ENCODE peak calls at places on chromosome 22, in ten cellular contexts. G is heart right ventricle, S is cardiac muscle cell, B is tibial nerve, F is small intestine, A is PC-9, P is A549, Y is SK-N-SH, J is neuronal stem cell, D is endothelial cell of umbilical vein. L is an unnamed sample. For H3K4me1, the result is how much of the 10 kb centered on the place peaks cover.

GRCh38 chr22:45429424-45429823 is 15.9 kb downstream of the RIBC2 start:
- DNase-seq in F (no peak), J (no peak), P (no peak), A (no peak), Y (no peak), G (no peak), D (no peak), S (no peak), B (no peak), L (no peak)

GRCh38 chr22:39654959-39655579 is 84.5 kb downstream of the CACNA1I start:
- DNase-seq in A (no peak), P (peak), B (no peak), S (no peak), Y (peak), G (no peak), J (no peak), F (no peak), D (no peak), L (no peak)

GRCh38 chr22:43980579-43980978 is 25.3 kb downstream of the SAMM50 start:
- DNase-seq in G (no peak), P (no peak), S (no peak), A (peak), D (no peak), J (no peak), B (no peak), F (no peak), Y (no peak), L (no peak)

GRCh38 chr22:41799486-41800347 is 762 bp upstream of the CCDC134 start:
- DNase-seq in S (peak), F (peak), P (no peak), B (peak), G (peak), A (no peak), D (no peak), J (peak), Y (peak), L (no peak)

GRCh38 chr22:35752172-35752832 is 34.6 kb downstream of the APOL5 start:
- DNase-seq in S (no peak), Y (no peak), D (peak), J (peak), A (no peak), B (no peak), P (no peak), G (no peak), F (no peak), L (no peak)

GRCh38 chr22:27105142-27106025 is 448.0 kb downstream of the MIAT start:
- DNase-seq in F (no peak), A (no peak), S (no peak), Y (no peak), P (no peak), B (peak), G (peak), J (no peak), D (peak), L (peak)

GRCh38 chr22:44449061-44449682 is 48.9 kb downstream of the RTL6 start:
- DNase-seq in F (no peak), Y (no peak), S (no peak), B (no peak), D (no peak), A (peak), J (no peak), G (no peak), P (peak), L (no peak)

GRCh38 chr22:42799462-42800405 is 57.3 kb downstream of the ARFGAP3 start:
- DNase-seq in Y (no peak), D (no peak), S (no peak), B (no peak), A (no peak), J (no peak), G (no peak), F (no peak), P (no peak), L (no peak)

GRCh38 chr22:43862074-43862881 is at the start of gene SULT4A1:
- DNase-seq in D (no peak), A (no peak), P (no peak), S (peak), J (peak), Y (peak), G (no peak), B (no peak), F (peak), L (no peak)

GRCh38 chr22:40878937-40879336 is 17.0 kb upstream of the DNAJB7 start:
- DNase-seq in D (no peak), A (no peak), J (no peak), G (no peak), F (peak), B (no peak), S (no peak), Y (no peak), P (no peak), L (no peak)

GRCh38 chr22:39428597-39429071 is 28.2 kb upstream of the MGAT3 start:
- DNase-seq in S (no peak), D (no peak), A (no peak), F (no peak), Y (no peak), J (peak), B (no peak), G (no peak), P (no peak), L (no peak)

GRCh38 chr22:41696714-41697113 is 2.6 kb upstream of the MEI1 start:
- DNase-seq in D (no peak), Y (no peak), P (no peak), F (no peak), J (no peak), A (no peak), B (no peak), S (no peak), G (no peak), L (no peak)

GRCh38 chr22:44972363-44973083 is 37.3 kb downstream of the PHF21B start:
- DNase-seq in Y (no peak), G (no peak), J (no peak), S (no peak), F (no peak), D (no peak), A (no peak), B (no peak), P (no peak), L (no peak)

GRCh38 chr22:39954584-39955055 is 5.6 kb upstream of the TMA7B start:
- DNase-seq in Y (no peak), F (no peak), J (no peak), P (no peak), A (peak), D (no peak), G (no peak), S (no peak), B (peak), L (no peak)

GRCh38 chr22:25403752-25404471 is 160.6 kb upstream of the GRK3 start:
- DNase-seq in G (no peak), A (no peak), P (peak), F (peak), B (no peak), Y (peak), D (no peak), S (peak), J (no peak), L (no peak)

GRCh38 chr22:33831207-33831606 is 89.1 kb downstream of the LARGE1 start:
- DNase-seq in S (no peak), A (no peak), D (no peak), Y (no peak), P (no peak), G (no peak), F (no peak), J (no peak), B (no peak), L (no peak)

GRCh38 chr22:48758905-48759875 is 1068.5 kb downstream of the BRD1 start:
- DNase-seq in A (no peak), B (no peak), Y (no peak), F (no peak), S (no peak), P (no peak), D (no peak), G (no peak), J (no peak), L (no peak)

GRCh38 chr22:25754527-25755202 is 12.7 kb downstream of the MYO18B start:
- DNase-seq in S (peak), G (peak), B (no peak), A (no peak), F (no peak), J (no peak), D (peak), P (peak), Y (no peak), L (peak)

GRCh38 chr22:43537019-43537585 is 125.3 kb downstream of the MPPED1 start:
- DNase-seq in D (no peak), J (no peak), Y (no peak), G (no peak), B (no peak), F (no peak), A (no peak), P (no peak), S (no peak), L (no peak)

GRCh38 chr22:30420401-30421178 is 5.0 kb upstream of the MTFP1 start:
- DNase-seq in Y (no peak), P (peak), D (peak), F (peak), B (no peak), J (no peak), A (peak), S (no peak), G (no peak), L (no peak)

GRCh38 chr22:49046546-49047305 is 780.9 kb downstream of the BRD1 start:
- DNase-seq in D (no peak), Y (peak), P (peak), A (no peak), G (peak), S (peak), F (no peak), B (no peak), J (peak), L (no peak)

GRCh38 chr22:20881231-20881630 is 22.4 kb downstream of the SNAP29 start:
- DNase-seq in D (no peak), G (no peak), S (no peak), F (no peak), A (peak), J (no peak), Y (no peak), P (no peak), B (no peak), L (no peak)

GRCh38 chr22:36457688-36458450 is 23.6 kb downstream of the TXN2 start:
- DNase-seq in P (no peak), D (no peak), G (peak), Y (no peak), A (peak), B (no peak), F (no peak), J (no peak), S (no peak), L (no peak)

GRCh38 chr22:36368359-36368983 is 19.3 kb downstream of the MYH9 start:
- DNase-seq in J (peak), S (peak), A (peak), G (no peak), Y (peak), F (peak), P (peak), B (no peak), D (peak), L (no peak)

GRCh38 chr22:35376728-35377472 is 4.0 kb upstream of the HMOX1 start:
- DNase-seq in J (peak), B (peak), F (peak), S (peak), A (peak), D (peak), G (peak), P (peak), Y (no peak), L (peak)

GRCh38 chr22:42602470-42602869 is 12.2 kb downstream of the POLDIP3 start:
- DNase-seq in S (no peak), J (no peak), D (no peak), P (no peak), G (no peak), A (no peak), B (no peak), F (peak), Y (no peak), L (no peak)

GRCh38 chr22:25197335-25197734 is 2.3 kb upstream of the CRYBB3 start:
- DNase-seq in F (no peak), D (no peak), S (no peak), G (no peak), P (no peak), Y (no peak), A (no peak), J (no peak), B (no peak), L (no peak)

GRCh38 chr22:42228480-42228879 is 42.0 kb downstream of the TCF20 start:
- DNase-seq in J (no peak), D (no peak), A (no peak), F (no peak), Y (no peak), P (no peak), B (no peak), S (no peak), G (no peak), L (no peak)

GRCh38 chr22:40189979-40190378 is 12.3 kb downstream of the TNRC6B start:
- DNase-seq in A (no peak), F (peak), G (no peak), B (no peak), P (no peak), D (no peak), J (no peak), Y (no peak), S (no peak), L (no peak)

GRCh38 chr22:30453731-30454510 is 17.9 kb downstream of the SEC14L3 start:
- DNase-seq in P (peak), S (peak), G (no peak), Y (peak), A (no peak), J (no peak), F (no peak), B (no peak), D (no peak), L (no peak)

GRCh38 chr22:48750282-48750681 is 1077.4 kb downstream of the BRD1 start:
- DNase-seq in D (no peak), P (no peak), J (no peak), Y (no peak), F (no peak), B (no peak), G (no peak), S (no peak), A (no peak), L (no peak)

GRCh38 chr22:44604455-44604854 is 97.5 kb upstream of the PRR5 start:
- DNase-seq in F (no peak), P (no peak), Y (no peak), A (no peak), G (no peak), D (no peak), B (no peak), S (no peak), J (no peak), L (no peak)

GRCh38 chr22:45664136-45664646 is 7.4 kb upstream of the ATXN10 start:
- DNase-seq in D (no peak), A (no peak), J (no peak), F (no peak), B (no peak), G (no peak), P (no peak), S (no peak), Y (no peak), L (no peak)

GRCh38 chr22:41417622-41418390 is 28.8 kb downstream of the TOB2 start:
- DNase-seq in A (no peak), J (no peak), D (peak), S (no peak), B (peak), G (peak), P (peak), Y (no peak), F (peak), L (peak)

GRCh38 chr22:20503816-20504215 is 3.6 kb upstream of the MED15 start:
- DNase-seq in Y (no peak), P (peak), S (no peak), B (no peak), G (no peak), D (no peak), A (peak), F (peak), J (no peak), L (no peak)

GRCh38 chr22:30647536-30647935 is 12.0 kb downstream of the SLC35E4 start:
- DNase-seq in B (no peak), F (no peak), G (no peak), Y (no peak), J (no peak), A (no peak), S (no peak), D (no peak), P (no peak), L (no peak)

GRCh38 chr22:17199131-17199731 is 20.0 kb downstream of the ADA2 start:
- DNase-seq in F (peak), S (no peak), A (no peak), Y (peak), B (peak), G (no peak), P (no peak), J (peak), D (no peak), L (no peak)

GRCh38 chr22:32164084-32164894 is 5.2 kb upstream of the C22orf42 start:
- DNase-seq in P (no peak), A (no peak), D (no peak), Y (no peak), S (no peak), G (no peak), B (no peak), F (no peak), J (no peak), L (no peak)
- H3K4me1 ChIP-seq in P (under half), A (under half), D (under half), Y (under half), S (under half), G (under half), B (under half), F (under half), J (under half), L (under half)

GRCh38 chr22:50624347-50625130 is 3.4 kb downstream of the ARSA start:
- DNase-seq in J (no peak), P (no peak), B (no peak), Y (no peak), D (no peak), A (no peak), G (no peak), S (no peak), F (no peak), L (no peak)
- H3K27ac ChIP-seq in J (no peak), P (no peak), B (no peak), Y (no peak), D (no peak), A (no peak), G (no peak), S (no peak), F (no peak), L (no peak)

GRCh38 chr22:19111140-19111539 is 11.1 kb downstream of the DGCR2 start:
- DNase-seq in S (no peak), A (no peak), F (no peak), Y (no peak), J (no peak), P (no peak), G (no peak), D (no peak), B (no peak), L (no peak)
- H3K4me1 ChIP-seq in S (under half), A (under half), F (under half), Y (under half), J (under half), P (under half), G (half or more), D (under half), B (half or more), L (under half)

GRCh38 chr22:50564289-50564688 is 1.6 kb upstream of the SYCE3 start:
- DNase-seq in D (no peak), G (no peak), A (no peak), Y (no peak), F (peak), S (no peak), B (no peak), J (no peak), P (no peak), L (no peak)

GRCh38 chr22:50561401-50562074 is 1.2 kb downstream of the SYCE3 start:
- DNase-seq in G (no peak), A (no peak), B (no peak), P (no peak), Y (no peak), D (no peak), J (no peak), F (no peak), S (no peak), L (no peak)

GRCh38 chr22:50562523-50563409 is at the start of gene SYCE3:
- DNase-seq in S (peak), A (peak), P (peak), D (peak), B (peak), G (peak), F (peak), Y (peak), J (peak), L (peak)

GRCh38 chr22:50560034-50560433 is 2.7 kb downstream of the SYCE3 start:
- DNase-seq in J (no peak), P (no peak), S (no peak), F (no peak), D (no peak), G (no peak), B (no peak), Y (no peak), A (no peak), L (no peak)

DNA sequence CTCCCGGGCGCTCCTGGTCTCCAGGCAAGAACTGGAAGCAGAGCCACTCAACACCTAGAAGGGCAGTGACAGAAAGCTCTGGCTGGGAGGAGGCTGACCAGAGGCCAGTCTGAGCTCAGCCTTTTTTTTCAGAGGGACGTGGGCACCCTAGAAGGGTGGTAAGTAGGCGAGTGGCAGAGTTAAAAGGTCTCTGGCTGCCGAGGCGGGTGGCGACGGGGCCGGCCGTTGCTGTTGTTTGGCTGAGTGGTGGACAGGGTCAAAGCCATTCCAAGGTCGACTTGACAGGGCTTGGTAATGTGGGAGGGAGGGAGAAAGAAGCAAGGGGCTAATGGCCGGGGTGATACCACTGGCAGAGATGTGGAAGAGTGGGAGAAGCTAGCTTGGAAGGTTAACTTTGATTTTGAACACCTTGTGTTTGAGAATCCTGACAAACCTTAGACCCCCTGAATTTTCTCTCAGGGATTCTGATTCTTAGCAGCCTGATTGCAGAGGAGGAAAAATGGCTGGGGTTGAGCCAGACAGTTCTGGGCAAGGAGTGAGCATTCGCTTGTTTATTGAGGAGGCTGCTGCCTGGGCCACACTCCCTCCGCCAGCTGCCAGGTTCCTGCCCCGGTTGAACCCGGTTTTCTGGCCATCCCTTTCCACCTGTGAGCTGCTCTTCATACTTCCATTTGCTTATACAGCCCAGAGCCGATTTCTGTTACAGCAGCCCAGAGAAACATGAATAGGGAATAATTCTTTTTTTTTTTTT is 866 bp upstream of the SYCE3 start:
- DNase-seq in D (no peak), S (peak), A (no peak), J (no peak), F (no peak), P (no peak), B (no peak), G (no peak), Y (peak), L (no peak)
- H3K27ac ChIP-seq in D (no peak), S (peak), A (no peak), J (no peak), F (peak), P (peak), B (peak), G (peak), Y (no peak), L (no peak)

GRCh38 chr22:50247748-50248147 is 2.9 kb upstream of the TUBGCP6 start:
- DNase-seq in G (no peak), S (no peak), J (no peak), A (no peak), F (peak), D (peak), P (peak), Y (peak), B (no peak), L (no peak)
- H3K4me1 ChIP-seq in G (half or more), S (under half), J (under half), A (under half), F (under half), D (under half), P (under half), Y (under half), B (half or more), L (under half)

GRCh38 chr22:23565288-23565941 is 14.7 kb downstream of the IGLL1 start:
- DNase-seq in D (no peak), B (no peak), P (peak), Y (peak), F (no peak), A (no peak), S (peak), J (peak), G (peak), L (no peak)

GRCh38 chr22:23564276-23564675 is 15.8 kb downstream of the IGLL1 start:
- DNase-seq in D (no peak), J (no peak), A (no peak), G (no peak), S (no peak), P (no peak), Y (no peak), B (no peak), F (no peak), L (no peak)

GRCh38 chr22:23566716-23567475 is 13.2 kb downstream of the IGLL1 start:
- DNase-seq in Y (no peak), G (no peak), B (no peak), F (no peak), J (no peak), S (no peak), P (no peak), D (no peak), A (no peak), L (no peak)

GRCh38 chr22:23563111-23563510 is 17.0 kb downstream of the IGLL1 start:
- DNase-seq in J (no peak), P (no peak), B (no peak), G (no peak), Y (no peak), D (no peak), A (no peak), S (no peak), F (no peak), L (no peak)

GRCh38 chr22:23565942-23566715 is 14.0 kb downstream of the IGLL1 start:
- DNase-seq in B (no peak), J (peak), F (no peak), G (peak), D (no peak), A (no peak), P (no peak), Y (peak), S (peak), L (no peak)
- H3K27ac ChIP-seq in B (no peak), J (no peak), F (no peak), G (no peak), D (no peak), A (no peak), P (peak), Y (no peak), S (no peak), L (no peak)